ENCODE peak calls at places on chromosomes 2 and 18, in six cellular contexts. One of them, this sample, is unnamed.

GRCh38 chr2:128628206-128628605 is 309.5 kb upstream of the HS6ST1 start:
- DNase-seq in cardiac fibroblast: no peak
- DNase-seq in tibial artery: no peak
- DNase-seq in AG10803: no peak
- DNase-seq in fibroblast of the aortic adventitia: no peak
- DNase-seq in fibroblast of lung: no peak
- DNase-seq in this sample: no peak

GRCh38 chr2:71066856-71067255 is 1.6 kb upstream of the NAGK start:
- DNase-seq in cardiac fibroblast: no peak
- DNase-seq in tibial artery: no peak
- DNase-seq in AG10803: no peak
- DNase-seq in fibroblast of the aortic adventitia: no peak
- DNase-seq in fibroblast of lung: no peak
- DNase-seq in this sample: no peak

GRCh38 chr2:46298522-46299351 is 1.5 kb downstream of the EPAS1 start:
- DNase-seq in cardiac fibroblast: peak; percentile 76
- DNase-seq in tibial artery: peak; percentile 52
- DNase-seq in AG10803: peak; percentile 52
- DNase-seq in fibroblast of the aortic adventitia: peak; percentile 64
- DNase-seq in fibroblast of lung: peak; percentile 39
- DNase-seq in this sample: peak; percentile 73

GRCh38 chr2:135059577-135059976 is 7.5 kb downstream of the RAB3GAP1 start:
- DNase-seq in cardiac fibroblast: no peak
- DNase-seq in tibial artery: no peak
- DNase-seq in AG10803: no peak
- DNase-seq in fibroblast of the aortic adventitia: no peak
- DNase-seq in fibroblast of lung: no peak
- DNase-seq in this sample: no peak

GRCh38 chr2:152566728-152567069 is 150.6 kb downstream of the PRPF40A start:
- DNase-seq in cardiac fibroblast: no peak
- DNase-seq in tibial artery: no peak
- DNase-seq in AG10803: no peak
- DNase-seq in fibroblast of the aortic adventitia: no peak
- DNase-seq in fibroblast of lung: peak; percentile 68
- DNase-seq in this sample: no peak

GRCh38 chr2:72718906-72719305 is 106.9 kb downstream of the EXOC6B start:
- DNase-seq in cardiac fibroblast: no peak
- DNase-seq in tibial artery: no peak
- DNase-seq in AG10803: no peak
- DNase-seq in fibroblast of the aortic adventitia: no peak
- DNase-seq in fibroblast of lung: no peak
- DNase-seq in this sample: no peak

GRCh38 chr2:27186613-27187345 is 25.1 kb upstream of the ATRAID start:
- DNase-seq in cardiac fibroblast: no peak
- DNase-seq in tibial artery: no peak
- DNase-seq in AG10803: peak; percentile 33
- DNase-seq in fibroblast of the aortic adventitia: no peak
- DNase-seq in fibroblast of lung: no peak
- DNase-seq in this sample: no peak

GRCh38 chr18:67517224-67517765 is 775 bp upstream of the DSEL start:
- DNase-seq in cardiac fibroblast: peak; percentile 35
- DNase-seq in tibial artery: peak; percentile 35
- DNase-seq in AG10803: peak; percentile 33
- DNase-seq in fibroblast of the aortic adventitia: no peak
- DNase-seq in fibroblast of lung: no peak
- DNase-seq in this sample: no peak

GRCh38 chr2:3189076-3189591 is 188.5 kb downstream of the EIPR1 start:
- DNase-seq in cardiac fibroblast: no peak
- DNase-seq in tibial artery: no peak
- DNase-seq in AG10803: no peak
- DNase-seq in fibroblast of the aortic adventitia: no peak
- DNase-seq in fibroblast of lung: no peak
- DNase-seq in this sample: no peak

GRCh38 chr2:95297088-95297487 is at the start of gene KCNIP3:
- DNase-seq in cardiac fibroblast: peak; percentile 37
- DNase-seq in tibial artery: no peak
- DNase-seq in AG10803: no peak
- DNase-seq in fibroblast of the aortic adventitia: no peak
- DNase-seq in fibroblast of lung: peak; percentile 18
- DNase-seq in this sample: no peak

GRCh38 chr2:146209842-146210275 is 1635.0 kb upstream of the ACVR2A start:
- DNase-seq in cardiac fibroblast: no peak
- DNase-seq in tibial artery: no peak
- DNase-seq in AG10803: no peak
- DNase-seq in fibroblast of the aortic adventitia: no peak
- DNase-seq in fibroblast of lung: no peak
- DNase-seq in this sample: no peak

DNA sequence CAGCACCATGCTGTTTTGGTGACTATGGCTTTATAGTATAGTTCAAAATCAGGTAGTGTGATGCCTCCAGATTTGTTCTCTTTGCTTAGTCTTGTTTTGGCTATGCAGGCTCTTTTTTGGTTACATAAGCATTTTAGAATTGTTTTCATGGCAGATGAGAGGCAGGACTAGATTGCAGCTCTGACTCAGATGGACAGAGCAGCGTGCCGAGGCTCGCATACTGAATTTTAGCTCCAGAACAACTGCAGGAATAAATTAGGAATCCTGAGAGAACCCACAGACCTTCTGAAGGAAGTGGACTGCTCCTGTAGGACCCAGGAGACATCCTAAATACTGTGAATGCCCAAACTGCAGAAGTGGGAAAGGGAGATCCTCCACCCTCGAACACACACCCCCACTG is 141.6 kb downstream of the NETO1 start:
- DNase-seq in cardiac fibroblast: no peak
- DNase-seq in tibial artery: no peak
- DNase-seq in AG10803: no peak
- DNase-seq in fibroblast of the aortic adventitia: no peak
- DNase-seq in fibroblast of lung: no peak
- DNase-seq in this sample: no peak
- H3K4me3 ChIP-seq in cardiac fibroblast: no peak overlapping the region
- H3K4me3 ChIP-seq in tibial artery: no peak overlapping the region
- H3K4me3 ChIP-seq in AG10803: no peak overlapping the region
- H3K4me3 ChIP-seq in fibroblast of the aortic adventitia: no peak overlapping the region
- H3K4me3 ChIP-seq in fibroblast of lung: no peak overlapping the region
- H3K4me3 ChIP-seq in this sample: no peak overlapping the region

DNA sequence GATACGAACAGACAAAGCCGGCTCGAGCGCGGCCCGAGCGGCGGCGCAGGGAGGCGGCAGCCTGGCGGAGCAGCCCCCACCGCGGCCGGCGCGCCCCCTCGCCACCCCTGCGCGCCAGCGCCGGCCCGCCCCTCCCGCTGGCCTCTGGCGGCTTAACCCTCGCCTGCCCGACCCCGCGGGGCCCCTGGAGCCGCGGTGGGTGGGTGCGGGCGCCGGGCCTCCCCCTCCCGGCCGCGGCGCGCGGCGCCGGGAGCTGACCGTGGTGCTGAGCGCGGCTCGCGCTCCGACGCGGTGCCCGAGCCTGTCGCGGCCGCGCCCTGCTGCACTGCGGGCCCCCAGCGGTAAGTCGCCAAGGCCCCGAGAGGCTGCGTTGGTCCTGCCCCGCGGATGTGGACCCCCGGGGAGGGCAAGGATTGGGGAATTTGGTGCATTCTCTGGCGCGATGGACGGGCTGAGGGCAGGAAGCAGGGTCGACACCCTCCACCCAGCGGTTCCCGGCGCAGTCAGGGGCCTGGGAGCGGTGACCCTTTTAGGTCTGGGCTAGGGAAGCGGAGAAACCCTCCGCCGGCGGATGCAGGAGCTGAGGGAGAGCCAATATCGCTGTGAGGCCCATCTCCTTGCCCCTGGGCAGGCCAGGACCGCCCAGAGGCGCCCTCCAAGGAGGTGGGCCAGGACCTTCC is 841 bp downstream of the AMER3 start:
- DNase-seq in cardiac fibroblast: peak; percentile 8
- DNase-seq in tibial artery: no peak
- DNase-seq in AG10803: no peak
- DNase-seq in fibroblast of the aortic adventitia: peak; percentile 1
- DNase-seq in fibroblast of lung: peak; percentile 14
- DNase-seq in this sample: peak; percentile 13
- TF ChIP-seq CTCF in cardiac fibroblast: no peak
- TF ChIP-seq CTCF in tibial artery: no peak
- TF ChIP-seq CTCF in AG10803: no peak
- TF ChIP-seq CTCF in fibroblast of the aortic adventitia: no peak
- TF ChIP-seq CTCF in fibroblast of lung: no peak
- TF ChIP-seq CTCF in this sample: no peak

GRCh38 chr2:223957092-223957851 is at the start of gene MRPL44:
- DNase-seq in cardiac fibroblast: peak; percentile 97
- DNase-seq in tibial artery: peak; percentile 94
- DNase-seq in AG10803: peak; percentile 95
- DNase-seq in fibroblast of the aortic adventitia: peak; percentile 95
- DNase-seq in fibroblast of lung: peak; percentile 91
- DNase-seq in this sample: peak; percentile 97
- H3K4me3 ChIP-seq in cardiac fibroblast: peak within 1 kb of the TSS; percentile 92
- H3K4me3 ChIP-seq in tibial artery: peak within 1 kb of the TSS; percentile 99
- H3K4me3 ChIP-seq in AG10803: peak within 1 kb of the TSS; percentile 85
- H3K4me3 ChIP-seq in fibroblast of the aortic adventitia: peak within 1 kb of the TSS; percentile 85
- H3K4me3 ChIP-seq in fibroblast of lung: peak within 1 kb of the TSS; percentile 92
- H3K4me3 ChIP-seq in this sample: peak within 1 kb of the TSS; percentile 90

GRCh38 chr2:14915983-14916382 is 283.5 kb downstream of the LRATD1 start:
- DNase-seq in cardiac fibroblast: no peak
- DNase-seq in tibial artery: no peak
- DNase-seq in AG10803: no peak
- DNase-seq in fibroblast of the aortic adventitia: no peak
- DNase-seq in fibroblast of lung: no peak
- DNase-seq in this sample: no peak
- TF ChIP-seq CTCF in cardiac fibroblast: no peak
- TF ChIP-seq CTCF in tibial artery: no peak
- TF ChIP-seq CTCF in AG10803: no peak
- TF ChIP-seq CTCF in fibroblast of the aortic adventitia: no peak
- TF ChIP-seq CTCF in fibroblast of lung: no peak
- TF ChIP-seq CTCF in this sample: no peak

DNA sequence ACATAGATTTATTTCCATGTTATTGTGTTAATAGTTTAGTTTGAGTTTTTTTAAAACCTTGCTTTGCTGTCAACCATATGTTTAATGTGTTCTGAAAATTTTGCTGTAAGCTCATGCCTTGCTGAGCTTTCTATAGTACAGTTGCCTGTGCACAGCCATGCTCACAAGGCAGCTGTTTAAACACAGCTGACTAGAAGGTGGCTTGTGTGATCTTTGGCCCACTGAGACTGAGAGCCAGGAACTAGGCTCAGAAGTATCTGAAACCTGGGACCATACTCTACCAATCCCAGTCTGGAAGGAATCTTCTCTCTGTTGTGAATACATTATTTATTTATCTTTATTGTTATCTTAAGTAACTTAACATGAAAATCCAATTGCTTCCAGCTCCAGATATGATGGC is 350.5 kb downstream of the KIAA1328 start:
- DNase-seq in cardiac fibroblast: no peak
- DNase-seq in tibial artery: no peak
- DNase-seq in AG10803: no peak
- DNase-seq in fibroblast of the aortic adventitia: no peak
- DNase-seq in fibroblast of lung: no peak
- DNase-seq in this sample: no peak
- H3K4me3 ChIP-seq in cardiac fibroblast: no peak overlapping the region
- H3K4me3 ChIP-seq in tibial artery: no peak overlapping the region
- H3K4me3 ChIP-seq in AG10803: no peak overlapping the region
- H3K4me3 ChIP-seq in fibroblast of the aortic adventitia: no peak overlapping the region
- H3K4me3 ChIP-seq in fibroblast of lung: no peak overlapping the region
- H3K4me3 ChIP-seq in this sample: no peak overlapping the region

DNA sequence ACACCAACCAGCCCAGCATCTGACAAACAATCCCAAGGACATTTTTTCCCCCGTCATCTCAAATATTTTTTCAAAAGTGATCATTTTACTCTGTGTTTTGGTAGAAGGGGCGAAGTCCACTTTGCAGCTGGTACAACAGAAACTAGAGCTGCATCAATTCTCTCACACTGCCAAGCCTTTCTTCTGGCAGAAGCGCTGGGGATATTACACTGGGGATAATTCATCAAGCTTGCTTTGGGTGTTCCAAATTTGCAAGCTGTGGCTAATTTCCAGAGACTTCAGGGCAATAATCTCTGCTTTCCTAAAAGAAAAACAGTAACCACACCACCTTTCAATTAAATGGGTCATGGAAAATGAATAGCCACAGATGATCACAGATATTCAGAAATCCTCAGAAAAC is 238.3 kb downstream of the SLC8A1 start:
- DNase-seq in cardiac fibroblast: no peak
- DNase-seq in tibial artery: no peak
- DNase-seq in AG10803: peak; percentile 51
- DNase-seq in fibroblast of the aortic adventitia: peak; percentile 54
- DNase-seq in fibroblast of lung: peak; percentile 20
- DNase-seq in this sample: no peak
- TF ChIP-seq CTCF in cardiac fibroblast: no peak
- TF ChIP-seq CTCF in tibial artery: no peak
- TF ChIP-seq CTCF in AG10803: no peak
- TF ChIP-seq CTCF in fibroblast of the aortic adventitia: no peak
- TF ChIP-seq CTCF in fibroblast of lung: no peak
- TF ChIP-seq CTCF in this sample: no peak

GRCh38 chr2:7728388-7728787 is 811.2 kb downstream of the RNF144A start:
- DNase-seq in cardiac fibroblast: no peak
- DNase-seq in tibial artery: no peak
- DNase-seq in AG10803: no peak
- DNase-seq in fibroblast of the aortic adventitia: no peak
- DNase-seq in fibroblast of lung: no peak
- DNase-seq in this sample: no peak
- H3K4me3 ChIP-seq in cardiac fibroblast: no peak overlapping the region
- H3K4me3 ChIP-seq in tibial artery: no peak overlapping the region
- H3K4me3 ChIP-seq in AG10803: no peak overlapping the region
- H3K4me3 ChIP-seq in fibroblast of the aortic adventitia: no peak overlapping the region
- H3K4me3 ChIP-seq in fibroblast of lung: no peak overlapping the region
- H3K4me3 ChIP-seq in this sample: no peak overlapping the region

GRCh38 chr2:82797469-82797868 is 1661.6 kb downstream of the SUCLG1 start:
- DNase-seq in cardiac fibroblast: no peak
- DNase-seq in tibial artery: no peak
- DNase-seq in AG10803: no peak
- DNase-seq in fibroblast of the aortic adventitia: no peak
- DNase-seq in fibroblast of lung: no peak
- DNase-seq in this sample: no peak

GRCh38 chr2:82803307-82803706 is 1655.8 kb downstream of the SUCLG1 start:
- DNase-seq in cardiac fibroblast: no peak
- DNase-seq in tibial artery: no peak
- DNase-seq in AG10803: no peak
- DNase-seq in fibroblast of the aortic adventitia: no peak
- DNase-seq in fibroblast of lung: no peak
- DNase-seq in this sample: no peak
- TF ChIP-seq CTCF in cardiac fibroblast: no peak
- TF ChIP-seq CTCF in tibial artery: no peak
- TF ChIP-seq CTCF in AG10803: no peak
- TF ChIP-seq CTCF in fibroblast of the aortic adventitia: no peak
- TF ChIP-seq CTCF in fibroblast of lung: no peak
- TF ChIP-seq CTCF in this sample: no peak

GRCh38 chr2:218419630-218420216 is 800 bp downstream of the VIL1 start:
- DNase-seq in cardiac fibroblast: no peak
- DNase-seq in tibial artery: no peak
- DNase-seq in AG10803: no peak
- DNase-seq in fibroblast of the aortic adventitia: no peak
- DNase-seq in fibroblast of lung: no peak
- DNase-seq in this sample: no peak
- H3K4me3 ChIP-seq in cardiac fibroblast: no peak overlapping the region
- H3K4me3 ChIP-seq in tibial artery: no peak overlapping the region
- H3K4me3 ChIP-seq in AG10803: no peak overlapping the region
- H3K4me3 ChIP-seq in fibroblast of the aortic adventitia: no peak overlapping the region
- H3K4me3 ChIP-seq in fibroblast of lung: no peak overlapping the region
- H3K4me3 ChIP-seq in this sample: no peak overlapping the region

This sample was measured in fibroblast of pulmonary artery.